ENCODE peak calls at places on chromosomes 3 and 15, in five cellular contexts. F is thoracic aorta, R is MM.1S, X is body of pancreas, W is foreskin fibroblast. I is an unnamed sample.

GRCh38 chr3:192957441-192957951 is 39.8 kb upstream of the MB21D2 start:
- DNase-seq in X (peak; percentile 11), F (peak; percentile 2), R (no peak), W (peak; percentile 86), I (peak; percentile 25)

GRCh38 chr15:60093273-60094067 is 89.4 kb downstream of the FOXB1 start:
- DNase-seq in W (no peak), R (no peak), X (peak; percentile 58), F (no peak), I (no peak)

GRCh38 chr15:52667597-52667996 is 11.6 kb downstream of the ATOSA start:
- DNase-seq in W (no peak), F (no peak), X (no peak), R (peak; percentile 81), I (no peak)

GRCh38 chr3:184677344-184678316 is 34.2 kb downstream of the MAGEF1 start:
- DNase-seq in F (no peak), R (no peak), X (no peak), W (no peak), I (no peak)

GRCh38 chr3:86208782-86209181 is 782.2 kb downstream of the VGLL3 start:
- DNase-seq in X (no peak), R (no peak), W (no peak), F (no peak), I (no peak)

GRCh38 chr3:98734737-98735136 is 28.4 kb upstream of the ST3GAL6 start:
- DNase-seq in W (peak; percentile 33), R (peak; percentile 9), F (no peak), X (no peak), I (no peak)

GRCh38 chr3:25424238-25425013 is 3.6 kb upstream of the RARB start:
- DNase-seq in X (no peak), F (no peak), R (no peak), W (peak; percentile 36), I (no peak)

GRCh38 chr15:70120954-70121655 is 23.4 kb upstream of the TLE3 start:
- DNase-seq in X (no peak), W (no peak), R (no peak), F (no peak), I (no peak)

GRCh38 chr15:35723120-35723707 is 177.2 kb upstream of the DPH6 start:
- DNase-seq in X (no peak), R (no peak), W (no peak), F (no peak), I (no peak)

GRCh38 chr3:44931791-44932190 is 44.2 kb downstream of the ZDHHC3 start:
- DNase-seq in R (no peak), X (no peak), W (no peak), F (no peak), I (no peak)

GRCh38 chr15:92383528-92384326 is 10.0 kb upstream of the ST8SIA2 start:
- DNase-seq in W (no peak), F (no peak), X (peak; percentile 20), R (peak; percentile 39), I (no peak)

GRCh38 chr15:57185507-57186074 is 190.7 kb upstream of the CGNL1 start:
- DNase-seq in X (no peak), F (no peak), W (no peak), R (no peak), I (no peak)

GRCh38 chr3:54965746-54966145 is 37.9 kb upstream of the LRTM1 start:
- DNase-seq in F (no peak), X (no peak), R (no peak), W (peak; percentile 87), I (peak; percentile 23)

GRCh38 chr15:71375934-71376333 is 260.7 kb downstream of the THSD4 start:
- DNase-seq in W (peak; percentile 46), X (no peak), F (no peak), R (no peak), I (no peak)

GRCh38 chr15:60243769-60244168 is 154.0 kb downstream of the ANXA2 start:
- DNase-seq in R (no peak), X (no peak), W (no peak), F (no peak), I (no peak)

GRCh38 chr3:99928758-99929408 is 111.2 kb downstream of the CMSS1 start:
- DNase-seq in W (no peak), R (no peak), X (no peak), F (no peak), I (no peak)
- TF ChIP-seq CTCF in W (no peak), R (no peak), X (no peak), F (peak; percentile 35), I (no peak)

DNA sequence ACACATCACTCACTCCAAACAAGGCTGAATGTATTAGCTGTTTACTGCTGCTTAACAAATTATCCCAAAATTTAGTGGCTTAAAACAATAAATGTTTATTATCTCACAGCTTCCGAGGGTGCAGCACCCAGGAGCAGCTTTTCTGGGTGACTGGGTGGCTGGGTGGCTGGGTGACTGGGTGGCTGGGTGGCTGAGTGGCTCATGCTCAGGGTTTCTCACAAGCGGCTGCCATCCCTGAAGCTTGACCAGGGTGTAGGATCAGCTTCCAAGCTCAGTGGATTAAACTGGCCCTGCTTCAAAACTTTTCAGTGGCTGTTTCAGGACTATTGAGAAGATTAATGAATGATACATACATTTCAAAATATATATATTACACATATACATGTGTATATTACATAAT is 2.3 kb upstream of the CYP11A1 start:
- DNase-seq in X (no peak), W (no peak), R (no peak), F (no peak), I (no peak)
- TF ChIP-seq CTCF in X (no peak), W (no peak), R (no peak), F (no peak), I (no peak)

DNA sequence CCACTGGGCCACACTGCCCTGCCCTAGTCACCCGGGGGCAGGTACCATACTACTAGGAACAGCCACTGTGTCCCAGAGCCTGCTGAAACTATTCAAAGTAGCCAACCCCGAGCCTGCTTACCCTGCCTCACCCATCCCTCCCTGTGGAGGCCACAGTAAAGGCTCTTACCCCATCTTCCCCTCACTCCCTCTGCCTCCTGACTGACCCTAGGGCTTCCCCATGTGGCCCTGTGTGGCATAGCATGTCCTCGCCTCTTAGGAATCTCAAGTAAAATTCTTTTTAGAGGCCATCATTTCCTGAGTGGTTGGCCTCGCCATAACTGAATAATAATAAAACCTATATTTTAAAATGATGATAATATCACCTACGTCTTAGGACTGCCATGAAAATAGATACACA is 112.2 kb upstream of the SLC6A11 start:
- DNase-seq in F (no peak), X (no peak), R (no peak), W (peak; percentile 17), I (no peak)
- TF ChIP-seq CTCF in F (no peak), X (no peak), R (peak; percentile 21), W (peak; percentile 6), I (no peak)

DNA sequence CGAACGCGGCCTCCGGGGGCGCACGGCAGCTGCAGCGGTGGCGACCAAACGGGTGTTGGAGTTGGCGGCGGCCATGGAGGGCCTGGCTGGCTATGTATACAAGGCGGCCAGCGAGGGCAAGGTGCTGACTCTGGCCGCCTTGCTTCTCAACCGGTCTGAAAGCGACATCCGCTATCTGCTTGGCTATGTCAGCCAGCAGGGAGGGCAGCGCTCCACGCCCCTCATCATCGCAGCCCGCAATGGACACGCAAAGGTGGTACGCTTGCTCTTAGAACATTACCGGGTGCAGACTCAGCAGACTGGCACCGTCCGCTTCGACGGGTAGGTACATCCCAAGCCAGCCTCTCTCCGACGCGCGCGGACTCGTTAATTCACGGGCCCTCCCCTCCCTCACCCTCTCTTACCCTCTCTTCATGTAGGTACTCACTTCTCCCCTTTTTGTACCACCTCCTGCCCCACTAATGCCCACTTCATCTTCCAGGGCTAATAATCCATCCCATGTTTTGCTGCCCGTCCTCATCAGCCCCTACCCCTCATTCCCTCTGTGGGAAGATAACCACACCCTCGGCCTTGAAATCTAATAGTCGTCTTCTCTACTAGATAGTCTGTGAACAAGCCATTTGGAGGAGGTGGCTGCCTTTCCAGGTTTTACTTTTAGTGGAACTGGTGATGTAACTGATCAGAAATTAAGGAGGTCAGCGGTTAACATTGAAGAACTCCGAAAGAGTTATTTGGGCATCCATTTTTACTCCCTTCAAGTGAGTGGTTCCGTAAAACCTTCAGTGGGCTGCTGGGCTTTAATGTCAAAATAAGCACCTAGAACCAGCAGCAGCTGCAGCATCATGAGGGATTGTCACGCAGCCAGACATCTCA is 1.0 kb downstream of the FEM1B start:
- DNase-seq in X (peak; percentile 74), F (no peak), W (peak; percentile 37), R (peak; percentile 56), I (peak; percentile 64)
- TF ChIP-seq CTCF in X (no peak), F (no peak), W (peak; percentile 22), R (peak; percentile 46), I (peak; percentile 5)

GRCh38 chr3:169429328-169429727 is 234.2 kb downstream of the MECOM start:
- DNase-seq in F (no peak), X (no peak), R (no peak), W (no peak), I (no peak)

GRCh38 chr3:169432692-169433432 is 230.7 kb downstream of the MECOM start:
- DNase-seq in W (no peak), R (no peak), F (no peak), X (peak; percentile 58), I (no peak)

GRCh38 chr3:169430687-169431404 is 232.7 kb downstream of the MECOM start:
- DNase-seq in R (peak; percentile 72), W (no peak), X (peak; percentile 47), F (no peak), I (no peak)
- TF ChIP-seq CTCF in R (no peak), W (no peak), X (no peak), F (no peak), I (no peak)

GRCh38 chr3:58531555-58531954 is 5.4 kb downstream of the ACOX2 start:
- DNase-seq in F (no peak), R (no peak), X (no peak), W (no peak), I (no peak)
- TF ChIP-seq CTCF in F (no peak), R (no peak), X (no peak), W (no peak), I (no peak)

DNA sequence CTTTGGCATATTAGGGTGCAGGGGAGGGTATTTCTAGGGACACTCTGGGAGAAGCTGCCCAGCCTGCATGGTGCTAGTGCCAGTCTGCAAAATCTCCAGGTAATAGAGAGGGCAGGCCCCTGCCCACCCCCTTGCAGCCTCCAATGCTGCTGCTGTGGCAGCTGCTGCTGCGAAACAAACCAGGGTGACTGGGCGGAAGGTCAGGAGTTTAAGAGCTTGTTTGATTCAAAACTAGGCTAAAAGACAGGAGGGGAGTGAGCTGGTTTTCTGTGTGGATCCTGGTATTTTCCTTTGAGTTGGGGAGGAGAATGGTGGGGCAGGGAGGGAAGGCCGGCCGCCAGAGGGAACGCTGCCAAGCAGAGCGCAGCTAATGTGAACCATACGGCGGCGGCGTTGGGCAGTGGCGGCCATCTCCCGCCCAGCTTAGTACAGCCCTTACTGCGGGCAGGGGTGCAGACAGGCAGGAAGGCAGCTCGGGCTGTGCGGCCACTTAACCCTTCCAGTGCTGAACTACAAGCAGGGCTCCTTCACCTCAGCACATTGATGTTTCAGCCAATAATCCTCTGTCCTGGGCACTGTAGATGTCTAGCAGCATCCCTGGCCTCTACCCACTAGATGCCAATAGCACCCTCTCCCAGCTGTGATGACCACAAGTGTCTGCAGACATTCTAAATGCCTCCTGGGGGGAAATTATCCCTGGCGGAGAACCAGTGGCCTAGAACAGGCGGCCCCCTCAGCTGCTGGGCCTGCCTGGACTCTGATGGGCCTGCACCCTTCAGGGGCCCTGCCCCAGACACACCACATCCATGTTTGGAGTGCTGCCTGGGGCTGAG is 125.7 kb downstream of the EEFSEC start:
- DNase-seq in F (no peak), R (no peak), W (peak; percentile 98), X (peak; percentile 79), I (peak; percentile 48)
- TF ChIP-seq CTCF in F (no peak), R (no peak), W (no peak), X (no peak), I (no peak)

I was measured in adrenal gland.